ENCODE peak calls at places on chromosomes 16 and 17, in six cellular contexts. One of them, this sample, is unnamed.

GRCh38 chr17:63698381-63698885 is 1.5 kb downstream of the LIMD2 start:
- DNase-seq in activated T-cell treated with anti-CD3 and anti-CD28 coated beads for 24 hours: no peak
- DNase-seq in smooth muscle cell of the brain vasculature: no peak
- DNase-seq in ACHN: no peak
- DNase-seq in substantia nigra: no peak
- DNase-seq in endothelial cell: no peak
- DNase-seq in this sample: no peak

GRCh38 chr16:85312642-85313540 is 200.6 kb upstream of the CIBAR2 start:
- DNase-seq in activated T-cell treated with anti-CD3 and anti-CD28 coated beads for 24 hours: no peak
- DNase-seq in smooth muscle cell of the brain vasculature: no peak
- DNase-seq in ACHN: no peak
- DNase-seq in substantia nigra: no peak
- DNase-seq in endothelial cell: no peak
- DNase-seq in this sample: no peak

GRCh38 chr17:73462830-73463229 is 151.0 kb upstream of the CDC42EP4 start:
- DNase-seq in activated T-cell treated with anti-CD3 and anti-CD28 coated beads for 24 hours: no peak
- DNase-seq in smooth muscle cell of the brain vasculature: no peak
- DNase-seq in ACHN: no peak
- DNase-seq in substantia nigra: no peak
- DNase-seq in endothelial cell: no peak
- DNase-seq in this sample: no peak

GRCh38 chr16:53369921-53370320 is 64.3 kb upstream of the RBL2 start:
- DNase-seq in activated T-cell treated with anti-CD3 and anti-CD28 coated beads for 24 hours: no peak
- DNase-seq in smooth muscle cell of the brain vasculature: no peak
- DNase-seq in ACHN: no peak
- DNase-seq in substantia nigra: no peak
- DNase-seq in endothelial cell: no peak
- DNase-seq in this sample: no peak

GRCh38 chr17:7443499-7444485 is 1.1 kb upstream of the CHRNB1 start:
- DNase-seq in activated T-cell treated with anti-CD3 and anti-CD28 coated beads for 24 hours: no peak
- DNase-seq in smooth muscle cell of the brain vasculature: no peak
- DNase-seq in ACHN: peak
- DNase-seq in substantia nigra: no peak
- DNase-seq in endothelial cell: no peak
- DNase-seq in this sample: no peak

GRCh38 chr17:28471127-28471453 is 2.4 kb upstream of the SLC13A2 start:
- DNase-seq in activated T-cell treated with anti-CD3 and anti-CD28 coated beads for 24 hours: no peak
- DNase-seq in smooth muscle cell of the brain vasculature: no peak
- DNase-seq in ACHN: no peak
- DNase-seq in substantia nigra: no peak
- DNase-seq in endothelial cell: no peak
- DNase-seq in this sample: no peak

GRCh38 chr16:69105501-69106361 is at the start of gene HAS3:
- DNase-seq in activated T-cell treated with anti-CD3 and anti-CD28 coated beads for 24 hours: no peak
- DNase-seq in smooth muscle cell of the brain vasculature: no peak
- DNase-seq in ACHN: peak
- DNase-seq in substantia nigra: no peak
- DNase-seq in endothelial cell: peak
- DNase-seq in this sample: peak

GRCh38 chr17:40597168-40598020 is 32.1 kb upstream of the CCR7 start:
- DNase-seq in activated T-cell treated with anti-CD3 and anti-CD28 coated beads for 24 hours: no peak
- DNase-seq in smooth muscle cell of the brain vasculature: no peak
- DNase-seq in ACHN: no peak
- DNase-seq in substantia nigra: no peak
- DNase-seq in endothelial cell: no peak
- DNase-seq in this sample: no peak

GRCh38 chr17:38451840-38452529 is 23.7 kb downstream of the ARHGAP23 start:
- DNase-seq in activated T-cell treated with anti-CD3 and anti-CD28 coated beads for 24 hours: no peak
- DNase-seq in smooth muscle cell of the brain vasculature: no peak
- DNase-seq in ACHN: no peak
- DNase-seq in substantia nigra: no peak
- DNase-seq in endothelial cell: peak
- DNase-seq in this sample: no peak

GRCh38 chr17:76408037-76408849 is 23.8 kb downstream of the SPHK1 start:
- DNase-seq in activated T-cell treated with anti-CD3 and anti-CD28 coated beads for 24 hours: peak
- DNase-seq in smooth muscle cell of the brain vasculature: no peak
- DNase-seq in ACHN: peak
- DNase-seq in substantia nigra: no peak
- DNase-seq in endothelial cell: peak
- DNase-seq in this sample: peak

GRCh38 chr17:63450551-63450950 is 4.4 kb upstream of the CYB561 start:
- DNase-seq in activated T-cell treated with anti-CD3 and anti-CD28 coated beads for 24 hours: no peak
- DNase-seq in smooth muscle cell of the brain vasculature: no peak
- DNase-seq in ACHN: no peak
- DNase-seq in substantia nigra: no peak
- DNase-seq in endothelial cell: no peak
- DNase-seq in this sample: peak

GRCh38 chr16:27281285-27281684 is 12.7 kb upstream of the NSMCE1 start:
- DNase-seq in activated T-cell treated with anti-CD3 and anti-CD28 coated beads for 24 hours: no peak
- DNase-seq in smooth muscle cell of the brain vasculature: no peak
- DNase-seq in ACHN: no peak
- DNase-seq in substantia nigra: no peak
- DNase-seq in endothelial cell: no peak
- DNase-seq in this sample: no peak

GRCh38 chr16:31134091-31134571 is 1.4 kb downstream of the PRSS8 start:
- DNase-seq in activated T-cell treated with anti-CD3 and anti-CD28 coated beads for 24 hours: no peak
- DNase-seq in smooth muscle cell of the brain vasculature: no peak
- DNase-seq in ACHN: peak
- DNase-seq in substantia nigra: no peak
- DNase-seq in endothelial cell: no peak
- DNase-seq in this sample: no peak

GRCh38 chr17:4444782-4445473 is 11.2 kb downstream of the SPNS3 start:
- DNase-seq in activated T-cell treated with anti-CD3 and anti-CD28 coated beads for 24 hours: no peak
- DNase-seq in smooth muscle cell of the brain vasculature: no peak
- DNase-seq in ACHN: peak
- DNase-seq in substantia nigra: no peak
- DNase-seq in endothelial cell: no peak
- DNase-seq in this sample: no peak

GRCh38 chr17:73902416-73903181 is 258.4 kb upstream of the SDK2 start:
- DNase-seq in activated T-cell treated with anti-CD3 and anti-CD28 coated beads for 24 hours: no peak
- DNase-seq in smooth muscle cell of the brain vasculature: no peak
- DNase-seq in ACHN: no peak
- DNase-seq in substantia nigra: no peak
- DNase-seq in endothelial cell: peak
- DNase-seq in this sample: no peak

GRCh38 chr17:45147102-45147580 is 1.1 kb upstream of the HEXIM1 start:
- DNase-seq in activated T-cell treated with anti-CD3 and anti-CD28 coated beads for 24 hours: no peak
- DNase-seq in smooth muscle cell of the brain vasculature: no peak
- DNase-seq in ACHN: peak
- DNase-seq in substantia nigra: no peak
- DNase-seq in endothelial cell: no peak
- DNase-seq in this sample: no peak

GRCh38 chr16:35431829-35432663 is 1972.6 kb downstream of the TP53TG3F start:
- DNase-seq in activated T-cell treated with anti-CD3 and anti-CD28 coated beads for 24 hours: no peak
- DNase-seq in smooth muscle cell of the brain vasculature: no peak
- DNase-seq in ACHN: peak
- DNase-seq in substantia nigra: no peak
- DNase-seq in endothelial cell: no peak
- DNase-seq in this sample: peak

GRCh38 chr17:79326814-79327213 is 252.2 kb downstream of the ENGASE start:
- DNase-seq in activated T-cell treated with anti-CD3 and anti-CD28 coated beads for 24 hours: no peak
- DNase-seq in smooth muscle cell of the brain vasculature: no peak
- DNase-seq in ACHN: no peak
- DNase-seq in substantia nigra: no peak
- DNase-seq in endothelial cell: no peak
- DNase-seq in this sample: no peak

GRCh38 chr17:81583589-81584337 is 31.6 kb upstream of the FAAP100 start:
- DNase-seq in activated T-cell treated with anti-CD3 and anti-CD28 coated beads for 24 hours: no peak
- DNase-seq in smooth muscle cell of the brain vasculature: peak
- DNase-seq in ACHN: no peak
- DNase-seq in substantia nigra: no peak
- DNase-seq in endothelial cell: no peak
- DNase-seq in this sample: no peak

GRCh38 chr17:69961488-69962145 is 113.4 kb upstream of the KCNJ16 start:
- DNase-seq in activated T-cell treated with anti-CD3 and anti-CD28 coated beads for 24 hours: no peak
- DNase-seq in smooth muscle cell of the brain vasculature: peak
- DNase-seq in ACHN: no peak
- DNase-seq in substantia nigra: peak
- DNase-seq in endothelial cell: peak
- DNase-seq in this sample: no peak

This sample was measured in stimulated activated naive CD8-positive, alpha-beta T cell treated with anti-CD3 and anti-CD28 coated beads, Interleukin-15, Interleukin-2, amounts not matched to agents 100 U/mL and 50 U/mL, for 24 hours.